ENCODE peak calls at places on chromosomes 1 and 21, in five cellular contexts. One of them, this sample, is unnamed.

GRCh38 chr1:32494711-32495337 is 30.0 kb downstream of the ZBTB8B start:
- DNase-seq in ovary: no peak
- DNase-seq in mucosa of descending colon: no peak
- DNase-seq in Peyer's patch: no peak
- DNase-seq in colonic mucosa: no peak
- DNase-seq in this sample: no peak

GRCh38 chr1:98044766-98045165 is 123.9 kb upstream of the DPYD start:
- DNase-seq in ovary: no peak
- DNase-seq in mucosa of descending colon: no peak
- DNase-seq in Peyer's patch: no peak
- DNase-seq in colonic mucosa: no peak
- DNase-seq in this sample: no peak

GRCh38 chr1:17826165-17826488 is 71.0 kb downstream of the ACTL8 start:
- DNase-seq in Peyer's patch: no peak
- DNase-seq in mucosa of descending colon: peak; percentile 57
- DNase-seq in ovary: no peak
- DNase-seq in colonic mucosa: peak; percentile 66
- DNase-seq in this sample: no peak

GRCh38 chr21:38805282-38806152 is at the start of gene ETS2:
- DNase-seq in ovary: peak; percentile 93
- DNase-seq in colonic mucosa: peak; percentile 94
- DNase-seq in mucosa of descending colon: peak; percentile 94
- DNase-seq in Peyer's patch: peak; percentile 64
- DNase-seq in this sample: no peak

GRCh38 chr1:106753069-106753468 is 303.4 kb upstream of the PRMT6 start:
- DNase-seq in ovary: no peak
- DNase-seq in colonic mucosa: no peak
- DNase-seq in mucosa of descending colon: no peak
- DNase-seq in Peyer's patch: no peak
- DNase-seq in this sample: no peak

GRCh38 chr1:103250441-103250861 is 142.1 kb upstream of the COL11A1 start:
- DNase-seq in Peyer's patch: no peak
- DNase-seq in colonic mucosa: no peak
- DNase-seq in mucosa of descending colon: no peak
- DNase-seq in ovary: no peak
- DNase-seq in this sample: no peak

GRCh38 chr1:89823679-89824292 is 3.0 kb downstream of the LRRC8D start:
- DNase-seq in Peyer's patch: no peak
- DNase-seq in ovary: no peak
- DNase-seq in mucosa of descending colon: no peak
- DNase-seq in colonic mucosa: no peak
- DNase-seq in this sample: no peak

GRCh38 chr1:118302145-118302544 is 117.1 kb upstream of the SPAG17 start:
- DNase-seq in ovary: no peak
- DNase-seq in Peyer's patch: no peak
- DNase-seq in mucosa of descending colon: no peak
- DNase-seq in colonic mucosa: no peak
- DNase-seq in this sample: no peak

GRCh38 chr1:2255420-2256369 is 27.6 kb downstream of the SKI start:
- DNase-seq in mucosa of descending colon: no peak
- DNase-seq in ovary: no peak
- DNase-seq in colonic mucosa: no peak
- DNase-seq in Peyer's patch: peak; percentile 67
- DNase-seq in this sample: no peak

GRCh38 chr1:171590022-171590421 is 32.0 kb upstream of the MYOCOS start:
- DNase-seq in colonic mucosa: no peak
- DNase-seq in mucosa of descending colon: no peak
- DNase-seq in Peyer's patch: no peak
- DNase-seq in ovary: no peak
- DNase-seq in this sample: no peak

GRCh38 chr1:192497214-192497794 is 78.3 kb upstream of the RGS1 start:
- DNase-seq in Peyer's patch: no peak
- DNase-seq in mucosa of descending colon: no peak
- DNase-seq in ovary: no peak
- DNase-seq in colonic mucosa: no peak
- DNase-seq in this sample: no peak

GRCh38 chr1:219153741-219154140 is 19.9 kb upstream of the LYPLAL1 start:
- DNase-seq in Peyer's patch: no peak
- DNase-seq in mucosa of descending colon: no peak
- DNase-seq in ovary: no peak
- DNase-seq in colonic mucosa: no peak
- DNase-seq in this sample: no peak

GRCh38 chr1:214111796-214112195 is 124.0 kb downstream of the PROX1 start:
- DNase-seq in colonic mucosa: no peak
- DNase-seq in mucosa of descending colon: no peak
- DNase-seq in Peyer's patch: no peak
- DNase-seq in ovary: no peak
- DNase-seq in this sample: no peak

GRCh38 chr1:14968251-14968812 is 185.2 kb upstream of the TMEM51 start:
- DNase-seq in colonic mucosa: no peak
- DNase-seq in mucosa of descending colon: no peak
- DNase-seq in ovary: no peak
- DNase-seq in Peyer's patch: no peak
- DNase-seq in this sample: peak; percentile 59

GRCh38 chr1:200892546-200892945 is 2.2 kb upstream of the INAVA start:
- DNase-seq in colonic mucosa: no peak
- DNase-seq in Peyer's patch: no peak
- DNase-seq in ovary: no peak
- DNase-seq in mucosa of descending colon: no peak
- DNase-seq in this sample: no peak

GRCh38 chr1:200889571-200889970 is 5.1 kb upstream of the INAVA start:
- DNase-seq in colonic mucosa: no peak
- DNase-seq in Peyer's patch: no peak
- DNase-seq in mucosa of descending colon: no peak
- DNase-seq in ovary: no peak
- DNase-seq in this sample: no peak

GRCh38 chr1:200891774-200892157 is 2.9 kb upstream of the INAVA start:
- DNase-seq in Peyer's patch: no peak
- DNase-seq in colonic mucosa: peak; percentile 79
- DNase-seq in mucosa of descending colon: no peak
- DNase-seq in ovary: no peak
- DNase-seq in this sample: no peak

GRCh38 chr1:200890027-200890426 is 4.7 kb upstream of the INAVA start:
- DNase-seq in colonic mucosa: no peak
- DNase-seq in mucosa of descending colon: no peak
- DNase-seq in Peyer's patch: no peak
- DNase-seq in ovary: no peak
- DNase-seq in this sample: no peak

GRCh38 chr1:200890818-200891773 is 3.6 kb upstream of the INAVA start:
- DNase-seq in mucosa of descending colon: peak; percentile 78
- DNase-seq in colonic mucosa: peak; percentile 75
- DNase-seq in Peyer's patch: no peak
- DNase-seq in ovary: no peak
- DNase-seq in this sample: no peak
- TF ChIP-seq CTCF in mucosa of descending colon: peak; percentile 26
- TF ChIP-seq CTCF in colonic mucosa: no peak
- TF ChIP-seq CTCF in Peyer's patch: peak; percentile 56
- TF ChIP-seq CTCF in ovary: no peak
- TF ChIP-seq CTCF in this sample: peak; percentile 71

GRCh38 chr1:29889776-29890175 is 653.5 kb downstream of the PTPRU start:
- DNase-seq in ovary: no peak
- DNase-seq in colonic mucosa: no peak
- DNase-seq in Peyer's patch: no peak
- DNase-seq in mucosa of descending colon: no peak
- DNase-seq in this sample: no peak

GRCh38 chr1:29893806-29894205 is 657.5 kb downstream of the PTPRU start:
- DNase-seq in Peyer's patch: no peak
- DNase-seq in ovary: no peak
- DNase-seq in colonic mucosa: no peak
- DNase-seq in mucosa of descending colon: no peak
- DNase-seq in this sample: no peak

GRCh38 chr1:29894311-29894710 is 658.0 kb downstream of the PTPRU start:
- DNase-seq in ovary: no peak
- DNase-seq in colonic mucosa: no peak
- DNase-seq in Peyer's patch: no peak
- DNase-seq in mucosa of descending colon: no peak
- DNase-seq in this sample: no peak

GRCh38 chr1:29893036-29893723 is 656.9 kb downstream of the PTPRU start:
- DNase-seq in colonic mucosa: no peak
- DNase-seq in Peyer's patch: no peak
- DNase-seq in ovary: no peak
- DNase-seq in mucosa of descending colon: no peak
- DNase-seq in this sample: no peak

GRCh38 chr1:29890201-29890959 is 654.1 kb downstream of the PTPRU start:
- DNase-seq in Peyer's patch: no peak
- DNase-seq in ovary: no peak
- DNase-seq in mucosa of descending colon: no peak
- DNase-seq in colonic mucosa: no peak
- DNase-seq in this sample: no peak
- H3K4me3 ChIP-seq in Peyer's patch: no peak overlapping the region
- H3K4me3 ChIP-seq in ovary: no peak overlapping the region
- H3K4me3 ChIP-seq in mucosa of descending colon: no peak overlapping the region
- H3K4me3 ChIP-seq in colonic mucosa: no peak overlapping the region
- H3K4me3 ChIP-seq in this sample: no peak overlapping the region

GRCh38 chr21:26834181-26834945 is 10.8 kb downstream of the ADAMTS1 start:
- DNase-seq in ovary: no peak
- DNase-seq in mucosa of descending colon: no peak
- DNase-seq in Peyer's patch: no peak
- DNase-seq in colonic mucosa: no peak
- DNase-seq in this sample: no peak
- TF ChIP-seq CTCF in ovary: peak; percentile 26
- TF ChIP-seq CTCF in mucosa of descending colon: no peak
- TF ChIP-seq CTCF in Peyer's patch: no peak
- TF ChIP-seq CTCF in colonic mucosa: no peak
- TF ChIP-seq CTCF in this sample: peak; percentile 54

GRCh38 chr21:27721675-27722074 is 754.8 kb upstream of the ADAMTS5 start:
- DNase-seq in mucosa of descending colon: no peak
- DNase-seq in ovary: no peak
- DNase-seq in colonic mucosa: no peak
- DNase-seq in Peyer's patch: no peak
- DNase-seq in this sample: no peak

GRCh38 chr21:27722095-27722494 is 755.2 kb upstream of the ADAMTS5 start:
- DNase-seq in Peyer's patch: no peak
- DNase-seq in mucosa of descending colon: no peak
- DNase-seq in ovary: no peak
- DNase-seq in colonic mucosa: no peak
- DNase-seq in this sample: peak; percentile 37

DNA sequence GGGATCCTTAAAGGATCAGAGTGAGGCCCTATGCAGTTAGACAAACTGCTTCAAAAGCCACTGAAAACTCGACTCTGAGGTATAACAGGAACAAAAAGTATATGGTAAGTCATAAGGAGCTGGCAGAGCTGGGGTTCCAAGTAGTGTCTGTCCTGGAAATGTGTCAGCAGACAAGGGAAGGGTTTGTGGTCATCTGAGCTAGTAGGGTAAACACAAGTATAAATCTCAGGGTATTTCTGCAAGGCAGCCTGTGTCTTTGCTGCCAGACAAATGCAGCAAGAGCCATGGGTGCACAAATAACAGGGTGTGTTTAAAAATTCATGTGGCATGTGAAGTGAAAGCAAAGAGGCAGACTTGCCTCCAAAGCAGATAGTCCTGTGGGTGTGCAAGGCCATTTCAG is 759.0 kb upstream of the ADAMTS5 start:
- DNase-seq in mucosa of descending colon: no peak
- DNase-seq in Peyer's patch: no peak
- DNase-seq in colonic mucosa: no peak
- DNase-seq in ovary: no peak
- DNase-seq in this sample: no peak
- H3K4me3 ChIP-seq in mucosa of descending colon: no peak overlapping the region
- H3K4me3 ChIP-seq in Peyer's patch: no peak overlapping the region
- H3K4me3 ChIP-seq in colonic mucosa: no peak overlapping the region
- H3K4me3 ChIP-seq in ovary: no peak overlapping the region
- H3K4me3 ChIP-seq in this sample: no peak overlapping the region

GRCh38 chr21:41859297-41859980 is 19.7 kb downstream of the PRDM15 start:
- DNase-seq in mucosa of descending colon: no peak
- DNase-seq in ovary: no peak
- DNase-seq in Peyer's patch: no peak
- DNase-seq in colonic mucosa: no peak
- DNase-seq in this sample: no peak

GRCh38 chr21:41864311-41865001 is 14.7 kb downstream of the PRDM15 start:
- DNase-seq in colonic mucosa: no peak
- DNase-seq in Peyer's patch: no peak
- DNase-seq in ovary: no peak
- DNase-seq in mucosa of descending colon: no peak
- DNase-seq in this sample: no peak

GRCh38 chr21:41861255-41861654 is 17.9 kb downstream of the PRDM15 start:
- DNase-seq in ovary: no peak
- DNase-seq in Peyer's patch: no peak
- DNase-seq in colonic mucosa: no peak
- DNase-seq in mucosa of descending colon: no peak
- DNase-seq in this sample: no peak

GRCh38 chr21:41863439-41863740 is 15.8 kb downstream of the PRDM15 start:
- DNase-seq in mucosa of descending colon: no peak
- DNase-seq in ovary: no peak
- DNase-seq in colonic mucosa: no peak
- DNase-seq in Peyer's patch: no peak
- DNase-seq in this sample: no peak

DNA sequence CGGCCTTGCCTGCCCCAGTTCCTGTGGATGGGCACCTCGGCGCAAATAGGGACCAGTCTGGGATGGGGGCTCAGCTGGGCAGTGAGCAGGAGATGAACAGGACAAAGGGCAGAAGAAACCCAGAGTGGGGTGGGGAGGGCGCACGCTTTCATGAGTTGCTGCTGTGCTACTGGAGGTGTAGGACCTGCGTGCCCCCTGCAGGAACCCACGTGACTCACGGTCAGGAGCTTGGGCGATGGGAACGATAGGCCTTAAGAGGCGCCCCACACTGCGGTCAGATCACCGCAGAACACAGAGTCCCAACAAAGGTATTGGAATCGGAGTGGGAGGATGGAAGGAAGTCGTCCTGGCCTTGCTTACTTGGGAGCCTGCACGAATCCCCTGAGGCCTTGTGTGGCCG is 17.2 kb downstream of the PRDM15 start:
- DNase-seq in colonic mucosa: no peak
- DNase-seq in Peyer's patch: no peak
- DNase-seq in ovary: no peak
- DNase-seq in mucosa of descending colon: no peak
- DNase-seq in this sample: no peak
- TF ChIP-seq CTCF in colonic mucosa: no peak
- TF ChIP-seq CTCF in Peyer's patch: no peak
- TF ChIP-seq CTCF in ovary: no peak
- TF ChIP-seq CTCF in mucosa of descending colon: no peak
- TF ChIP-seq CTCF in this sample: no peak

GRCh38 chr1:26360807-26361604 is 7.1 kb upstream of the CRYBG2 start:
- DNase-seq in Peyer's patch: no peak
- DNase-seq in ovary: no peak
- DNase-seq in mucosa of descending colon: no peak
- DNase-seq in colonic mucosa: no peak
- DNase-seq in this sample: no peak
- H3K4me3 ChIP-seq in Peyer's patch: peak overlapping the region; percentile 29
- H3K4me3 ChIP-seq in ovary: no peak overlapping the region
- H3K4me3 ChIP-seq in mucosa of descending colon: no peak overlapping the region
- H3K4me3 ChIP-seq in colonic mucosa: peak overlapping the region; percentile 28
- H3K4me3 ChIP-seq in this sample: no peak overlapping the region

GRCh38 chr1:30845891-30846290 is 62.7 kb downstream of the SDC3 start:
- DNase-seq in ovary: no peak
- DNase-seq in colonic mucosa: no peak
- DNase-seq in mucosa of descending colon: no peak
- DNase-seq in Peyer's patch: no peak
- DNase-seq in this sample: no peak
- TF ChIP-seq CTCF in ovary: no peak
- TF ChIP-seq CTCF in colonic mucosa: no peak
- TF ChIP-seq CTCF in mucosa of descending colon: no peak
- TF ChIP-seq CTCF in Peyer's patch: no peak
- TF ChIP-seq CTCF in this sample: no peak

This sample was measured in epithelial cell of proximal tubule.